ENCODE peak calls at places on chromosomes 3 and 15, in five cellular contexts. M is neural progenitor cell, W is neuronal stem cell, L is MM.1S, T is H9. E is an unnamed sample.

GRCh38 chr15:99963096-99963825 is 230.0 kb upstream of the LYSMD4 start:
- DNase-seq in M (no peak), L (no peak), W (no peak), T (no peak), E (no peak)

GRCh38 chr3:120763601-120764000 is 21.1 kb downstream of the GTF2E1 start:
- DNase-seq in W (no peak), M (no peak), L (no peak), T (no peak), E (no peak)

GRCh38 chr3:177565981-177566380 is 368.7 kb upstream of the TBL1XR1 start:
- DNase-seq in T (no peak), M (no peak), L (no peak), W (no peak), E (no peak)

GRCh38 chr3:23611737-23612295 is 193.9 kb upstream of the UBE2E1 start:
- DNase-seq in W (no peak), M (no peak), L (no peak), T (no peak), E (no peak)

GRCh38 chr15:76903251-76903681 is 1.9 kb downstream of the SCAPER start:
- DNase-seq in W (no peak), T (no peak), M (peak; percentile 16), L (peak; percentile 26), E (no peak)

GRCh38 chr3:168250415-168250861 is 154.7 kb upstream of the GOLIM4 start:
- DNase-seq in W (peak; percentile 26), L (peak; percentile 52), M (peak; percentile 29), T (no peak), E (no peak)

GRCh38 chr3:13657660-13658435 is 108.9 kb downstream of the FBLN2 start:
- DNase-seq in M (peak; percentile 74), W (no peak), L (peak; percentile 44), T (peak; percentile 76), E (peak; percentile 48)

GRCh38 chr3:47431225-47431624 is 44.5 kb downstream of the SCAP start:
- DNase-seq in W (no peak), T (no peak), L (no peak), M (no peak), E (no peak)

GRCh38 chr3:128492353-128493220 is at the start of gene GATA2:
- DNase-seq in L (no peak), W (no peak), M (peak; percentile 81), T (peak; percentile 53), E (no peak)

GRCh38 chr15:45351229-45351628 is 27.1 kb downstream of the GATM start:
- DNase-seq in M (no peak), T (no peak), W (no peak), L (no peak), E (no peak)

GRCh38 chr15:100209204-100209603 is 132.6 kb downstream of the ADAMTS17 start:
- DNase-seq in T (no peak), M (no peak), L (no peak), W (no peak), E (no peak)

GRCh38 chr15:71325461-71325860 is 210.2 kb downstream of the THSD4 start:
- DNase-seq in T (no peak), M (no peak), L (no peak), W (no peak), E (no peak)

GRCh38 chr15:92429378-92430066 is 35.8 kb downstream of the ST8SIA2 start:
- DNase-seq in L (no peak), T (no peak), M (peak; percentile 65), W (peak; percentile 24), E (no peak)

GRCh38 chr3:96347289-96347688 is 467.1 kb upstream of the EPHA6 start:
- DNase-seq in L (no peak), T (no peak), W (no peak), M (no peak), E (no peak)

GRCh38 chr3:177657243-177657642 is 460.0 kb upstream of the TBL1XR1 start:
- DNase-seq in W (no peak), L (no peak), T (no peak), M (no peak), E (no peak)

GRCh38 chr3:175916151-175916946 is 1057.2 kb downstream of the NAALADL2 start:
- DNase-seq in M (no peak), W (no peak), T (no peak), L (no peak), E (no peak)

GRCh38 chr3:17340693-17341092 is 401.7 kb downstream of the TBC1D5 start:
- DNase-seq in W (no peak), T (no peak), M (no peak), L (no peak), E (no peak)

GRCh38 chr15:66630801-66631351 is 65.1 kb upstream of the LCTL start:
- DNase-seq in T (no peak), M (no peak), L (no peak), W (no peak), E (no peak)

GRCh38 chr3:80542476-80542875 is 774.7 kb upstream of the ROBO1 start:
- DNase-seq in T (no peak), M (no peak), W (no peak), L (no peak), E (no peak)

GRCh38 chr3:186025161-186025560 is 83.7 kb downstream of the ETV5 start:
- DNase-seq in T (no peak), W (no peak), L (no peak), M (no peak), E (no peak)

GRCh38 chr3:146093928-146094327 is 67.1 kb downstream of the PLOD2 start:
- DNase-seq in M (no peak), T (no peak), L (no peak), W (no peak), E (no peak)

GRCh38 chr15:39281094-39281493 is 299.8 kb upstream of the THBS1 start:
- DNase-seq in T (no peak), L (no peak), W (no peak), M (no peak), E (no peak)

GRCh38 chr3:41668366-41668765 is 293.5 kb downstream of the ULK4 start:
- DNase-seq in M (no peak), T (no peak), L (no peak), W (no peak), E (no peak)

GRCh38 chr3:39415983-39416382 is 9.5 kb downstream of the RPSA start:
- DNase-seq in M (no peak), W (no peak), T (no peak), L (no peak), E (no peak)

GRCh38 chr3:141439589-141439988 is 47.2 kb upstream of the RASA2 start:
- DNase-seq in L (no peak), T (no peak), W (no peak), M (no peak), E (no peak)

GRCh38 chr3:173584834-173585831 is 187.6 kb downstream of the NLGN1 start:
- DNase-seq in M (peak; percentile 83), L (peak; percentile 11), W (peak; percentile 77), T (peak; percentile 71), E (no peak)

GRCh38 chr15:29275855-29276254 is 6.2 kb upstream of the NSMCE3 start:
- DNase-seq in W (no peak), L (no peak), T (no peak), M (no peak), E (no peak)

GRCh38 chr15:90101130-90101968 is 919 bp downstream of the IDH2 start:
- DNase-seq in L (peak; percentile 63), W (peak; percentile 65), T (peak; percentile 52), M (peak; percentile 96), E (peak; percentile 58)

GRCh38 chr3:184395320-184395660 is 15.4 kb downstream of the CHRD start:
- DNase-seq in W (no peak), L (no peak), T (no peak), M (no peak), E (no peak)

GRCh38 chr15:57705746-57706404 is 639 bp upstream of the POLR2M start:
- DNase-seq in M (no peak), T (no peak), L (no peak), W (no peak), E (no peak)

GRCh38 chr3:148992027-148992634 is 791 bp downstream of the GYG1 start:
- DNase-seq in T (peak; percentile 44), L (peak; percentile 47), W (peak; percentile 15), M (peak; percentile 73), E (peak; percentile 44)

GRCh38 chr3:115279939-115280338 is 132.9 kb upstream of the ZBTB20 start:
- DNase-seq in L (no peak), M (no peak), W (no peak), T (no peak), E (no peak)

GRCh38 chr15:96180062-96180745 is 150.3 kb upstream of the NR2F2 start:
- DNase-seq in T (no peak), L (no peak), M (no peak), W (no peak), E (no peak)

GRCh38 chr3:135513106-135514063 is 452.1 kb upstream of the PPP2R3A start:
- DNase-seq in L (peak; percentile 28), M (no peak), T (peak; percentile 44), W (no peak), E (no peak)

DNA sequence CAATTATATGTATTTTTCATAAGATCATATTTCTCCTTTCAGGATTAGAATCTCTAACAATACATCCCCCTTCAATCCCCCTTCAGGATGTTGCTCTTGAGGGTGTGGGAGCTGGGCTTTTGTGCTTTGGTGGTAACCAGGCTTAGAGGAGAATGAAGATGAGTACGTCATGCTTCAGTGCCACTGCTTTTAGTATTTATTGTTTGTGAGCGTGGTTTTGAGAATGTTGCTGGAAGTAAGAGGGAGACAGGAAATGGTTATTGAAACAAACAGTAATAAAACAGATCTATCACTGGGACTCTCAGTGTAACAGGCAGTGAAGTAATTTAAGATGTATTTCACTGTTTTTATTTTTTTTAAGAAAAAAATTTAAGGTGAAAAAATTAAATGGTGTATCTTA is 35.3 kb downstream of the GBE1 start:
- DNase-seq in T (no peak), L (no peak), W (no peak), M (no peak), E (no peak)
- H3K9ac ChIP-seq in T (no peak overlapping the region), L (no peak overlapping the region), W (no peak overlapping the region), M (no peak overlapping the region), E (no peak overlapping the region)

GRCh38 chr3:187039100-187039722 is 100.1 kb downstream of the RPL39L start:
- DNase-seq in M (no peak), W (no peak), L (no peak), T (no peak), E (no peak)
- H3K27ac ChIP-seq in M (no peak overlapping the region), W (no peak overlapping the region), L (no peak overlapping the region), T (no peak overlapping the region), E (peak overlapping the region; percentile 42)

DNA sequence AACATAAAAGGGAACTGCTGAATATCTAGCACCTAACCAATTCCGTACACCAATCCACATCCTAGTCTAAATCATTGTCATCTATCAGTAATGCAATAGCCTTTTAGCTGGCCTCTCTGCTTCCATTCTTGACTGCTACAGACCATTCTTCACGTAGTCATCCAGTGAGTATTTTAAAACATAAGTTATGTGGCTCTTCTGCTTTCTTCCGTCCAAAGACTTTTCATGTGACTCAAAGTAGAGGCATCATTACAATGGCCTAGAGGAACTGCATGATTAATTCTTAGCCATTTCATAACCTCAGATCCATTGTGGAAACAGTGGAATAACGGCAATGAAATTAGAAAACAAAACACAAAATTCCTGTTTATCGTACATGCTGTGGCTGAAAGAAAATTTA is 88.9 kb upstream of the CBLB start:
- DNase-seq in T (no peak), L (no peak), M (no peak), W (no peak), E (no peak)
- H3K27me3 ChIP-seq in T (no peaks in the 10 kb centered on the region), L (no peaks in the 10 kb centered on the region), M (no peaks in the 10 kb centered on the region), W (no peaks in the 10 kb centered on the region), E (no peaks in the 10 kb centered on the region)

DNA sequence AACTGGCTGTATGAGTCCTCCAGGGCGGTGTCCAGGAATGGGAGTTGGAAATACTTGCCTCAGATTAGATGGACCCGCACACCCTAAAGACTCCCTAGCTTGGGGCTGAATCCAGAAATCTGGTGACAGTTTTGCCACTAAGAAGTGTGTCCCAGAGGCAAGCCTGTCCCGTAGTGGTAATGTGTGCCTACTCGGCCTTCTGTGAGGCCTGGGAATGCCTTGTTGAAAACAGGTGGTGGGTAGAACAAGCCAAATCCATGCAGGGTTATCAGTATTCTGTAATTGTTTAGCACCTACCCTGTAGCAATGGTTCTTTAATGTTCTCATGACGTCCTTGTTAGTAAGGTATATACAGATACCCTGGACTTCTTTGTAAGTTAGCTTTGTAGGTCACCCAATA is 1.6 kb downstream of the C3orf52 start:
- DNase-seq in T (no peak), L (no peak), W (no peak), M (no peak), E (peak; percentile 29)
- H3K9ac ChIP-seq in T (no peak overlapping the region), L (no peak overlapping the region), W (no peak overlapping the region), M (no peak overlapping the region), E (peak overlapping the region; percentile 86)